ENCODE peak calls at places on chromosomes 16 and 17, in eight cellular contexts. B is NCI-H446; J is activated naive CD4-positive, alpha-beta T cell; X is AG20443; C is sigmoid colon; K is Calu3; G is effector CD4-positive, alpha-beta T cell; L is activated CD8-positive, alpha-beta T cell treated with anti-CD3 and anti-CD28 coated beads, Interleukin-2, amount 10 ng/mL, durations not matched to agents 7 days and 5 days. A is an unnamed sample.

GRCh38 chr17:47872019-47872650 is 21.2 kb upstream of the SP6 start:
- DNase-seq in B (no peak), J (no peak), X (no peak), C (no peak), K (no peak), G (no peak), L (no peak), A (no peak)

GRCh38 chr16:78925071-78925714 is 675.3 kb downstream of the MAF start:
- DNase-seq in B (no peak), J (no peak), X (no peak), C (no peak), K (peak), G (no peak), L (peak), A (peak)

GRCh38 chr16:58087209-58087913 is 41.8 kb downstream of the CFAP20 start:
- DNase-seq in B (no peak), J (no peak), X (no peak), C (no peak), K (no peak), G (no peak), L (no peak), A (no peak)

GRCh38 chr16:1112506-1113184 is 16.6 kb upstream of the C1QTNF8 start:
- DNase-seq in B (no peak), J (no peak), X (no peak), C (no peak), K (no peak), G (no peak), L (no peak), A (no peak)

GRCh38 chr17:72984925-72985322 is 107.6 kb downstream of the SLC39A11 start:
- DNase-seq in B (no peak), J (no peak), X (no peak), C (no peak), K (peak), G (no peak), L (no peak), A (no peak)

GRCh38 chr17:44011876-44012275 is 2.9 kb downstream of the TMEM101 start:
- DNase-seq in B (no peak), J (no peak), X (no peak), C (no peak), K (no peak), G (no peak), L (no peak), A (no peak)

GRCh38 chr17:61097786-61098185 is 301.9 kb upstream of the TBX2 start:
- DNase-seq in B (no peak), J (no peak), X (no peak), C (no peak), K (no peak), G (no peak), L (no peak), A (no peak)

GRCh38 chr17:6532441-6532885 is 23.9 kb downstream of the PITPNM3 start:
- DNase-seq in B (no peak), J (no peak), X (no peak), C (peak), K (no peak), G (no peak), L (no peak), A (no peak)

GRCh38 chr16:75911896-75912295 is 185.6 kb upstream of the CPHXL start:
- DNase-seq in B (no peak), J (no peak), X (no peak), C (no peak), K (no peak), G (no peak), L (no peak), A (no peak)

GRCh38 chr16:70428178-70428998 is 10.5 kb downstream of the ST3GAL2 start:
- DNase-seq in B (peak), J (no peak), X (peak), C (peak), K (peak), G (no peak), L (peak), A (peak)

GRCh38 chr16:79370736-79371135 is 229.8 kb downstream of the MAF start:
- DNase-seq in B (no peak), J (no peak), X (no peak), C (no peak), K (no peak), G (no peak), L (no peak), A (no peak)

GRCh38 chr16:66248096-66248495 is 118.4 kb upstream of the CDH5 start:
- DNase-seq in B (no peak), J (no peak), X (peak), C (peak), K (no peak), G (no peak), L (no peak), A (peak)

GRCh38 chr17:39018267-39019134 is 51.3 kb upstream of the FBXO47 start:
- DNase-seq in B (no peak), J (no peak), X (no peak), C (no peak), K (no peak), G (no peak), L (no peak), A (peak)

GRCh38 chr17:73196500-73196899 is 3.6 kb downstream of the COG1 start:
- DNase-seq in B (no peak), J (no peak), X (no peak), C (peak), K (no peak), G (no peak), L (no peak), A (no peak)

GRCh38 chr16:1651509-1652342 is 26.4 kb upstream of the JPT2 start:
- DNase-seq in B (no peak), J (no peak), X (no peak), C (no peak), K (peak), G (no peak), L (peak), A (no peak)

GRCh38 chr16:87274808-87275207 is 42.4 kb downstream of the C16orf95 start:
- DNase-seq in B (no peak), J (no peak), X (no peak), C (peak), K (no peak), G (no peak), L (no peak), A (no peak)

GRCh38 chr16:78479723-78480122 is 380.3 kb downstream of the WWOX start:
- DNase-seq in B (no peak), J (no peak), X (no peak), C (no peak), K (no peak), G (no peak), L (no peak), A (no peak)

GRCh38 chr17:1078062-1078711 is 81.3 kb downstream of the TIMM22 start:
- DNase-seq in B (no peak), J (no peak), X (no peak), C (no peak), K (no peak), G (no peak), L (no peak), A (no peak)

GRCh38 chr16:47175152-47175551 is 31.4 kb upstream of the NETO2 start:
- DNase-seq in B (no peak), J (no peak), X (no peak), C (no peak), K (no peak), G (no peak), L (no peak), A (no peak)

GRCh38 chr17:45987706-45988105 is 11.3 kb upstream of the STH start:
- DNase-seq in B (no peak), J (no peak), X (no peak), C (no peak), K (no peak), G (no peak), L (no peak), A (no peak)